ENCODE peak calls at places on chromosome 16, in four cellular contexts. C, S, I and T are unnamed samples. For H3K4me1, the result is how much of the 10 kb centered on the place peaks cover.

GRCh38 chr16:4313563-4314531 is 2.0 kb upstream of the GLIS2 start:
- DNase-seq in C (no peak), S (peak), I (peak), T (no peak)

GRCh38 chr16:46930861-46931260 is 42.6 kb downstream of the DNAJA2 start:
- DNase-seq in C (no peak), S (no peak), I (no peak), T (no peak)

GRCh38 chr16:58492735-58493134 is 7.2 kb upstream of the NDRG4 start:
- DNase-seq in C (no peak), S (no peak), I (no peak), T (peak)

GRCh38 chr16:87050142-87050541 is 267.1 kb downstream of the C16orf95 start:
- DNase-seq in C (no peak), S (no peak), I (no peak), T (no peak)

GRCh38 chr16:49260253-49260652 is 21.4 kb downstream of the CBLN1 start:
- DNase-seq in C (no peak), S (no peak), I (no peak), T (no peak)

GRCh38 chr16:50204426-50205108 is 51.5 kb downstream of the TENT4B start:
- DNase-seq in C (no peak), S (no peak), I (no peak), T (no peak)

GRCh38 chr16:87216824-87217205 is 100.4 kb downstream of the C16orf95 start:
- DNase-seq in C (no peak), S (no peak), I (no peak), T (no peak)

GRCh38 chr16:64589836-64590235 is 532.0 kb downstream of the CDH11 start:
- DNase-seq in C (no peak), S (no peak), I (no peak), T (no peak)

GRCh38 chr16:85612801-85613608 is at the start of gene GSE1:
- DNase-seq in C (peak), S (peak), I (peak), T (peak)

GRCh38 chr16:48101069-48101674 is 54.6 kb downstream of the ABCC12 start:
- DNase-seq in C (no peak), S (no peak), I (no peak), T (no peak)

GRCh38 chr16:48950184-48950583 is 331.5 kb downstream of the CBLN1 start:
- DNase-seq in C (no peak), S (no peak), I (no peak), T (no peak)

GRCh38 chr16:89785523-89786155 is 30.8 kb downstream of the FANCA start:
- DNase-seq in C (no peak), S (no peak), I (no peak), T (no peak)

GRCh38 chr16:59697746-59698145 is 963.6 kb upstream of the GOT2 start:
- DNase-seq in C (no peak), S (no peak), I (no peak), T (no peak)

GRCh38 chr16:24858219-24859041 is 12.7 kb downstream of the SLC5A11 start:
- DNase-seq in C (peak), S (peak), I (peak), T (peak)

GRCh38 chr16:85436207-85436606 is 176.9 kb upstream of the GSE1 start:
- DNase-seq in C (no peak), S (no peak), I (no peak), T (peak)

GRCh38 chr16:47774661-47775060 is 313.5 kb downstream of the PHKB start:
- DNase-seq in C (no peak), S (no peak), I (no peak), T (no peak)

GRCh38 chr16:82991941-82992675 is 365.3 kb downstream of the CDH13 start:
- DNase-seq in C (no peak), S (no peak), I (no peak), T (no peak)

GRCh38 chr16:66549284-66550131 is at the start of gene TK2:
- DNase-seq in C (peak), S (peak), I (peak), T (peak)

GRCh38 chr16:59878479-59878878 is 1144.4 kb upstream of the GOT2 start:
- DNase-seq in C (no peak), S (no peak), I (no peak), T (no peak)

GRCh38 chr16:56657555-56658430 is at the start of gene MT1F:
- DNase-seq in C (peak), S (peak), I (peak), T (peak)

GRCh38 chr16:71537643-71538042 is 11.4 kb downstream of the CHST4 start:
- DNase-seq in C (no peak), S (no peak), I (no peak), T (peak)

GRCh38 chr16:78770353-78771091 is 671.1 kb downstream of the WWOX start:
- DNase-seq in C (peak), S (peak), I (peak), T (peak)

GRCh38 chr16:50630394-50631020 is 50.6 kb downstream of the SNX20 start:
- DNase-seq in C (no peak), S (no peak), I (no peak), T (no peak)

GRCh38 chr16:65071371-65072311 is 50.2 kb downstream of the CDH11 start:
- DNase-seq in C (peak), S (peak), I (peak), T (peak)

GRCh38 chr16:89589241-89589926 is 13.8 kb downstream of the CPNE7 start:
- DNase-seq in C (no peak), S (no peak), I (no peak), T (no peak)

GRCh38 chr16:15829460-15829859 is 27.4 kb downstream of the MYH11 start:
- DNase-seq in C (peak), S (peak), I (peak), T (peak)

GRCh38 chr16:78402797-78403196 is 303.3 kb downstream of the WWOX start:
- DNase-seq in C (no peak), S (no peak), I (no peak), T (no peak)

GRCh38 chr16:71428385-71428784 is 13.5 kb downstream of the TLE7 start:
- DNase-seq in C (no peak), S (no peak), I (no peak), T (no peak)

GRCh38 chr16:67006930-67007658 is 18.7 kb downstream of the CES4A start:
- DNase-seq in C (no peak), S (no peak), I (no peak), T (no peak)

GRCh38 chr16:50444546-50444945 is 75.8 kb upstream of the BRD7 start:
- DNase-seq in C (no peak), S (no peak), I (no peak), T (peak)

GRCh38 chr16:11429113-11429512 is 83.9 kb downstream of the RMI2 start:
- DNase-seq in C (no peak), S (no peak), I (no peak), T (no peak)

GRCh38 chr16:89331371-89332109 is 114.0 kb downstream of the ZNF778 start:
- DNase-seq in C (no peak), S (no peak), I (no peak), T (no peak)

GRCh38 chr16:87765473-87765775 is 362 bp downstream of the KLHDC4 start:
- DNase-seq in C (no peak), S (peak), I (no peak), T (no peak)

GRCh38 chr16:58379736-58380135 is 12.5 kb upstream of the GINS3 start:
- DNase-seq in C (no peak), S (no peak), I (no peak), T (no peak)

DNA sequence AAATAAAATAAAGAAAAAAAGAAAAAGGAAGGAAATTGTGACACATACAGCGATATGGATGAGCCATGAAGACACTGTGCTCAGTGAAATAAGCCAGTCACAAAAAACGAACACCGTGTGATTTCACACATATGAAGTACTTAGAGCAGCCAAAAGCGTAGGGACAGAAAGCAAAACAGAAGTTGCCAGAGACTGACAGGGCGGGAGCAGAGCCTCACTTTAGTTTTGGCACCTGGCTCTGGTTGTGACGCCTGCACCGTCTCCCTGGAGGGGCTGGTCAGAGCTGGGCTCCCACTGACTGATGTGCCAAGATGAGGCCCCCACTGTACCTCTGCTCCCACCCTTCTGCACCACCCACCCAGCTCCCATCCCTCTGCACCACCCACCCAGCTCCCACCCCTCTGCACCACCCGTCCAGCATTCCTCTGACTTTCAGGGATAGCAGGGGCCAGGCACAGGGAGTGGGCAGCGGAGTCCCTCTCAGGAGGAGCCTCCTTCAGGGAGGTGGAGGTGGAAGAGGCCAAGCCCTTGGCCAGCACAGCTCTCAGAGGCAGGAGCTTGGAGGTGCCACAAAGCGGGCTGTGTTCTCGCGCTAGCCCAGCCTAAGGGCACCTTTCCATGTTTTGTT is 3.3 kb upstream of the PRSS21 start:
- DNase-seq in C (no peak), S (no peak), I (no peak), T (no peak)
- TF ChIP-seq CTCF in C (no peak), S (no peak), I (no peak), T (no peak)

DNA sequence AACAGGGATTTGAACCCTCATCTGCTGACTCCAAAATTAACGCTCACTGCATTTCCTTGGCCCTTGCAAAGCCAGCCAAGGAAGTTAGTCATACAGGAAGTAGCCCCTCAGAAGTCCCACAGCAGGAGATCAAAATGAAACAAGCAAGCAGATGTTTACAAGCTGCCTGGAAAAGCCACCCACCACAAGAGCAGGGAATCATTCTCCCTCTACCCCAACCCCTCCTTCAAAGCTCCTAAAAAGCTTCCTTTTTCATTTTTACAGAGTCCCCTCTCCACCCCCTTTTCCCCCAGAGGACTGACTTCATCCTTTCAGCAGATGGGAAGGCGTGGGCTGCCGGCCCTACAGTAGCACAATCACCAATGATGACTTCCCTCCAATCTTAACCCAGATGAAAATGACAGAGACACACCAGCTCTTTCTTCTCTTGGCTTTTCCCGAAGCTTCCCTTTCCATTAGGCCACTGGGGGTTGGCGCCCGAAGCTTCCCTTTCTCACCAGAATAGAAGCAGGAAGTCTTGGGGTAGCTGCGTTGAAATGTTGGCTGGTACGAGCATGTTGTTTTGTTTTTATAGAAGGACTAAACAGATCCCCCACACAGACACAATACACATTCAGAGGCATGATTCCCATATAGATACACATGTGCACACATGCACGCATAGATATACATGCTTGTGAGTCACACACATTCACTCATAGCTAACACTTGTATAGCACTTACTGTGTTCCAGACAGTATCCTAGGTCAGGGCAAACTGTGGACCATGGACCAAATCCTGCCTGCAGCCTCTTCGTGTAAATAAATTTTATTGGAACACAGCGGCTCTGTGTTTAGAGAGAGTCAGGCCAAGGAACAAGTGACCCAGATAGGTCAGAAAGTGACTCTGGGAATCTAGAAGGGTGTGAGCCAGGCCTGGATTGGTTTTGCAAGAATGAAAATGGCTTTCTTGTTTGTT is 17.4 kb downstream of the ITPRIPL2 start:
- DNase-seq in C (peak), S (peak), I (no peak), T (peak)
- H3K4me3 ChIP-seq in C (peak), S (no peak), I (no peak), T (no peak)

GRCh38 chr16:20313741-20314140 is 13.6 kb downstream of the GP2 start:
- DNase-seq in C (no peak), S (no peak), I (no peak), T (no peak)
- H3K4me1 ChIP-seq in C (under half), S (under half), I (under half), T (under half)

GRCh38 chr16:68093816-68094613 is 8.8 kb downstream of the NFATC3 start:
- DNase-seq in C (no peak), S (no peak), I (no peak), T (no peak)
- TF ChIP-seq CTCF in C (peak), S (peak), I (peak), T (no peak)

GRCh38 chr16:14306485-14307058 is 235.5 kb downstream of the MRTFB start:
- DNase-seq in C (no peak), S (no peak), I (no peak), T (no peak)
- H3K4me3 ChIP-seq in C (no peak), S (no peak), I (peak), T (no peak)

GRCh38 chr16:1196494-1196893 is 28.6 kb downstream of the TPSG1 start:
- DNase-seq in C (no peak), S (no peak), I (no peak), T (no peak)

GRCh38 chr16:1195393-1195666 is 29.7 kb downstream of the TPSG1 start:
- DNase-seq in C (no peak), S (no peak), I (no peak), T (no peak)

GRCh38 chr16:1193143-1193824 is 31.8 kb downstream of the TPSG1 start:
- DNase-seq in C (no peak), S (no peak), I (no peak), T (no peak)

GRCh38 chr16:1193825-1194581 is 31.1 kb downstream of the TPSG1 start:
- DNase-seq in C (no peak), S (no peak), I (no peak), T (no peak)

DNA sequence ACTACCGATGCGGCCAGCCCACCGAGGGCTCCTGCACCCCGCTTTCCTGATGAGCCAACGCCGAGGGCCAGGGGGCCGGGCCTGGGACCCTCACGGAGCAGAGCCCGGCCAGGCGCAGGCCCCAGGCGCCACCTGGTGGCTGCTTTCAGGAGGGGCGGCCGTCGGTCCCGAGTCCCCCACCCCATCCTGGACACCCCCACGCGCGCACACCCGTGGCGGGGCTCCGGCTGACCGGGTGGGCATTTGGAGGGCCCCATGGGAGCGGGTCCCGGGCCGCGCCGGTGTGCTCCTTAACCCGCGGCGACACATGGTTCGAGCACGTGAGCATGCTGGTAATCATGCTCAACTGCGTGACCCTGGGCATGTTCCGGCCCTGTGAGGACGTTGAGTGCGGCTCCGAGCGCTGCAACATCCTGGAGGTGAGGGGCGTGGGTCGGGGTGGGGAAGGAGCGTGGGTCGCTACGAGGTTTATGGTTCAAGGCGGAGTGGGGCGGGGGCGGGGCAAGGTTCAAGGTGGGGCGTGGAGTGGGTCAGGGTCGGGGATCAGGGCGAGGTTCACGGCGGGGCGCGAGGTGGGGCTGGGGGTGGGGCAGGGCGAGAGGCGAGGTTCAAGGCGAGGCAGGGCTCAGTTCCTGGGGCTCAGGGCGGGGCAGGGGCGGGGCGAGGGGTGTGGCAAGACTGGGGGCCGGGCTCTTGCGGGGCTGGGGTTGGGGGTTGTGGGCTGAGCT is 30.2 kb downstream of the TPSG1 start:
- DNase-seq in C (no peak), S (no peak), I (no peak), T (no peak)
- H3K4me1 ChIP-seq in C (under half), S (under half), I (under half), T (under half)

GRCh38 chr16:77289331-77289809 is 90.2 kb downstream of the SYCE1L start:
- DNase-seq in C (no peak), S (no peak), I (no peak), T (no peak)
- TF ChIP-seq CTCF in C (no peak), S (no peak), I (no peak), T (no peak)

GRCh38 chr16:9105189-9105588 is 13.7 kb downstream of the HAPSTR1 start:
- DNase-seq in C (no peak), S (no peak), I (no peak), T (no peak)

GRCh38 chr16:9109255-9109654 is 17.8 kb downstream of the HAPSTR1 start:
- DNase-seq in C (no peak), S (no peak), I (no peak), T (no peak)

GRCh38 chr16:9103546-9103945 is 12.1 kb downstream of the HAPSTR1 start:
- DNase-seq in C (no peak), S (no peak), I (no peak), T (no peak)

GRCh38 chr16:9102943-9103342 is 11.5 kb downstream of the HAPSTR1 start:
- DNase-seq in C (no peak), S (no peak), I (no peak), T (no peak)

DNA sequence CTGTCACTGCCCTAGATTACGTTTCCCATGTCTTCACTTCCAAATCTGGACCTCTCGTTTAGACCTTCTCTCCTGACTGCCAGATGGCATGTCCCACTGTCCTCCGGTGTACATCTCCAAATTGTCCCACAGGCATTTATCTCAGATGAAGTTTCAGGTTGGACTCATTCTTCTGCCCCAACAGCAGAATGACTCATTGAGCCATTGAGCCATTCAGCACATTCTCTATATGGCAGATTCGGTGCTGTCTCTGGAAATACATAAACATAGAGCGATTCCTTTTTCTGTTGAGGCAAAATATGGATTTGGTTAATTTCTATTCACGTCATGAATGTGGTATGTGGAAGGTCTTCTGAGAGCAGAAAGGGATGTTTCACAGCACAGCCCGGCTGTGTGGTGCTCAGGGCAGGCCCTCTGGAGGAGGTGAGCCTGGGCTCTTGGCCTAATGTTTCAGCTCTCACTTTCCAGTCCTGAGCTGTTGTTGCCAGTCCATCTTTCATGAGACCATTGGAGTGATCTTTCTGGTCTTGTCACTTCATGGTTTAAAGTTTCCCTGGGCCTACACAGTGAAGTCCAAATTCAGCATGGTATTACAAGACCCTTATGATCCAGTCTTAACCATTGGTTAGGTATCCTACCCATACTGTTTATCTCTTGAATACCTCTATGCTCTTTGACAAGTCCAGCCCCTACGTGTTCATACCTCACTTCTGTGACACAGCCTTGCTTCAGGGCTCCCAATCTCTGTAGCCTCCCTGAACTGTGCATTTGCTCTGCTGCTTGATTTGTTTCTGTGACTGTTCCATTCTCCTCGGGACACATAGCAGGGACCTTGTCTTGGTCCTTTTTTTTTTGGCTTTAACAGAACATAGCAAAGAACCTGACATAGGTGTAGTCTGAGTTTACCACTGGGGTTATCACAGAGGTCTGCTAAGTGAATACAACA is 15.9 kb downstream of the HAPSTR1 start:
- DNase-seq in C (no peak), S (no peak), I (no peak), T (no peak)
- H3K4me3 ChIP-seq in C (no peak), S (no peak), I (no peak), T (no peak)